ENCODE peak calls at places on chromosomes 2 and 18, in five cellular contexts. O is glutamatergic neuron, N is heart left ventricle, L is esophagus squamous epithelium, C is fibroblast of mammary gland. P is an unnamed sample.

GRCh38 chr18:67771271-67771670 is 254.8 kb upstream of the DSEL start:
- DNase-seq in O (no peak), N (no peak), L (no peak), C (peak), P (no peak)

GRCh38 chr2:46306988-46307655 is 9.9 kb downstream of the EPAS1 start:
- DNase-seq in O (no peak), N (peak), L (no peak), C (no peak), P (no peak)

GRCh38 chr2:156476021-156476420 is 39.8 kb downstream of the GPD2 start:
- DNase-seq in O (no peak), N (no peak), L (no peak), C (no peak), P (no peak)

GRCh38 chr2:36960773-36961172 is 5.6 kb downstream of the STRN start:
- DNase-seq in O (no peak), N (no peak), L (no peak), C (no peak), P (no peak)

GRCh38 chr2:67706082-67706481 is 308.9 kb downstream of the ETAA1 start:
- DNase-seq in O (no peak), N (no peak), L (no peak), C (no peak), P (no peak)

GRCh38 chr2:139963863-139964355 is 1183.7 kb upstream of the NXPH2 start:
- DNase-seq in O (no peak), N (no peak), L (no peak), C (no peak), P (no peak)

GRCh38 chr2:128775401-128776285 is 457.0 kb upstream of the HS6ST1 start:
- DNase-seq in O (no peak), N (no peak), L (no peak), C (no peak), P (no peak)

GRCh38 chr2:132668986-132669853 is 785 bp downstream of the LYPD1 start:
- DNase-seq in O (peak), N (no peak), L (no peak), C (no peak), P (peak)

GRCh38 chr2:88074854-88075292 is 7.2 kb downstream of the SMYD1 start:
- DNase-seq in O (no peak), N (no peak), L (no peak), C (peak), P (no peak)

GRCh38 chr2:119011162-119011909 is 69.3 kb downstream of the MARCO start:
- DNase-seq in O (peak), N (peak), L (no peak), C (peak), P (peak)

GRCh38 chr2:57516740-57517340 is 529.8 kb upstream of the VRK2 start:
- DNase-seq in O (no peak), N (no peak), L (no peak), C (peak), P (no peak)

GRCh38 chr2:64644240-64645013 is 9.3 kb downstream of the SERTAD2 start:
- DNase-seq in O (peak), N (peak), L (peak), C (peak), P (peak)

GRCh38 chr18:55328301-55328700 is 259.7 kb downstream of the TCF4 start:
- DNase-seq in O (no peak), N (no peak), L (no peak), C (peak), P (no peak)

GRCh38 chr2:108139521-108139920 is 100.2 kb upstream of the SULT1C3 start:
- DNase-seq in O (no peak), N (no peak), L (no peak), C (peak), P (peak)

GRCh38 chr18:24270937-24271380 is 126.7 kb downstream of the OSBPL1A start:
- DNase-seq in O (no peak), N (no peak), L (no peak), C (peak), P (no peak)

GRCh38 chr18:61731169-61731568 is 161.6 kb downstream of the RNF152 start:
- DNase-seq in O (no peak), N (no peak), L (no peak), C (peak), P (no peak)

GRCh38 chr18:74579704-74580103 is 18.0 kb upstream of the ZNF407 start:
- DNase-seq in O (no peak), N (no peak), L (no peak), C (no peak), P (no peak)

GRCh38 chr2:232318175-232318855 is 60.2 kb upstream of the ALPP start:
- DNase-seq in O (no peak), N (no peak), L (no peak), C (no peak), P (no peak)

GRCh38 chr18:62324917-62325805 is at the start of gene TNFRSF11A:
- DNase-seq in O (peak), N (peak), L (no peak), C (peak), P (peak)

GRCh38 chr18:49907346-49907929 is 94.1 kb upstream of the ACAA2 start:
- DNase-seq in O (no peak), N (no peak), L (no peak), C (peak), P (peak)

GRCh38 chr2:199716807-199717586 is 134.0 kb downstream of the FTCDNL1 start:
- DNase-seq in O (no peak), N (no peak), L (no peak), C (no peak), P (peak)

GRCh38 chr2:234548720-234549420 is 52.0 kb upstream of the ARL4C start:
- DNase-seq in O (no peak), N (peak), L (no peak), C (peak), P (no peak)

GRCh38 chr2:84458436-84459027 is 548 bp downstream of the SUCLG1 start:
- DNase-seq in O (peak), N (peak), L (no peak), C (peak), P (no peak)

GRCh38 chr2:221590861-221591260 is 18.8 kb upstream of the EPHA4 start:
- DNase-seq in O (no peak), N (no peak), L (no peak), C (no peak), P (no peak)

GRCh38 chr18:69365658-69366057 is 35.0 kb upstream of the DOK6 start:
- DNase-seq in O (no peak), N (no peak), L (no peak), C (no peak), P (no peak)

GRCh38 chr2:230908595-230909191 is 16.3 kb downstream of the GPR55 start:
- DNase-seq in O (peak), N (peak), L (no peak), C (peak), P (peak)

GRCh38 chr2:60453896-60454295 is 99.6 kb downstream of the BCL11A start:
- DNase-seq in O (no peak), N (no peak), L (no peak), C (no peak), P (no peak)

GRCh38 chr18:3616142-3616541 is 166.2 kb downstream of the TGIF1 start:
- DNase-seq in O (no peak), N (no peak), L (no peak), C (no peak), P (no peak)

GRCh38 chr18:6414118-6414722 is 491 bp downstream of the L3MBTL4 start:
- DNase-seq in O (peak), N (peak), L (no peak), C (no peak), P (peak)

GRCh38 chr2:117470311-117471095 is 344.0 kb upstream of the DDX18 start:
- DNase-seq in O (peak), N (no peak), L (no peak), C (peak), P (peak)
- TF ChIP-seq CTCF in O (peak), N (peak), L (no peak), C (no peak), P (peak)

DNA sequence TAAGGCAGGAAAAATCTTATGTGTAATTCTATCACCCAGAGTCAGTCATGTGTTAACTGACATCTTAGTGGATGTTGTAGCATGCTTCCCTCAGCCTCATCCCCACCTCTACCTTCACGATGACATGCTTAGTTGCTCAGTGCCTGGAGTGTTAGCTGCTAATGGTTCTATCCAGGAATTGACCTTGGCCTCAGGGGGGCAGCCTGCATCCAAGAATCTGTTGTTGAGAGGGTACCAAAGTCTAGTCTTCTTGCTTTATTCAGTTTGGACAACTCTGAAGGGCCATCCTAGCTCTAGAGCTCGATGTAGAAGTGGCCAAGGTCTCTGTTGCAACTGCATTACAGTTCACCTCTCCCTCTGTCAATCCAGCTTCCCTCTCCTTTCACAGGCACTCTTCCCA is 61.2 kb downstream of the ACYP2 start:
- DNase-seq in O (peak), N (peak), L (no peak), C (peak), P (peak)
- TF ChIP-seq CTCF in O (peak), N (peak), L (no peak), C (peak), P (peak)

GRCh38 chr2:63544017-63544627 is 44.2 kb downstream of the WDPCP start:
- DNase-seq in O (no peak), N (no peak), L (no peak), C (peak), P (no peak)
- TF ChIP-seq CTCF in O (peak), N (no peak), L (peak), C (peak), P (peak)

DNA sequence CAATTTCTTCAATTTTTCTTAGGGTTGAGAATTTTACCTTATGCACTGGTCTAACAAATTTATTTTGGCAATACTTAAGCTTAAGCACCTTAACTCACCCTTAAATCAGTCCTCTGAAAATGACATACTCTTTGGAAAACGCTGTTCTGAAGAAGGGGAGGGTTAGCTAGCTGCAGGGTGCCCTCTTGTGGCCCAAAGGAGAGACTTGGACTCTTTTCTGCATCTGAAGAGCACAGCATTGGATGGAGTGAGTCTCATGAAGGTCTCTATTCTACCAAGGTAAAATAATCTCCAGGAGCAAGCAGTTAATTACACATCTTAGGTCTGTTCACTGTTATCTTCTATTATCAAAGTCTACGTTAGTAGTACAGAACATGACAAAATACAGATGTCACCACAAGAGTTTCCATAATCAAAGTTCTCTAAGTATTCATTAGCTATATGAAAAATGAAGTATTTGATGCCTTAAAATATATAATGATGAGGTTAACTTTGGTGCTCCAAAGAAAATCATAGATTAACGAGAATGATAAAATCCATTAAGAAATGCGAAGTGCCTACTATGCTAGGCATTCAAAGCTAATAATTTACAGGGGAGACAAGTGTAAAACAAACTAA is 24.4 kb downstream of the PUM2 start:
- DNase-seq in O (peak), N (no peak), L (no peak), C (peak), P (peak)
- TF ChIP-seq CTCF in O (peak), N (peak), L (peak), C (peak), P (peak)